ENCODE peak calls at places on chromosomes 11 and 22, in six cellular contexts. S, I, A, M, X and T are unnamed samples.
A peak's percentile ranks its signal among the peaks of the same experiment; 100 is the strongest.

GRCh38 chr11:130652671-130653335 is 204.4 kb downstream of the ADAMTS15 start:
- DNase-seq in S (peak; percentile 82), M (peak; percentile 39), X (no peak), A (no peak), I (peak; percentile 95), T (peak; percentile 70)

GRCh38 chr11:19777342-19778102 is 64.9 kb downstream of the NAV2 start:
- DNase-seq in I (no peak), M (no peak), A (no peak), S (peak; percentile 31), X (no peak), T (peak; percentile 60)

GRCh38 chr11:66559141-66559861 is 9.1 kb downstream of the CTSF start:
- DNase-seq in M (peak; percentile 33), S (no peak), X (no peak), I (no peak), A (no peak), T (peak; percentile 29)

GRCh38 chr11:61659413-61660196 is 20.6 kb upstream of the DAGLA start:
- DNase-seq in I (no peak), S (no peak), M (no peak), X (no peak), A (no peak), T (no peak)

GRCh38 chr11:110079726-110080125 is 13.5 kb upstream of the ZC3H12C start:
- DNase-seq in I (no peak), A (no peak), M (no peak), S (no peak), X (no peak), T (peak; percentile 47)

GRCh38 chr11:84289381-84289906 is 1003.3 kb upstream of the CCDC90B start:
- DNase-seq in M (no peak), S (peak; percentile 12), A (no peak), I (no peak), X (no peak), T (peak; percentile 47)

GRCh38 chr11:129853508-129854228 is 38.0 kb downstream of the TMEM45B start:
- DNase-seq in S (no peak), X (no peak), I (peak; percentile 91), M (peak; percentile 89), A (peak; percentile 52), T (peak; percentile 97)

GRCh38 chr11:59176330-59176729 is 4.4 kb downstream of the DTX4 start:
- DNase-seq in S (no peak), A (no peak), I (no peak), M (no peak), X (no peak), T (no peak)

GRCh38 chr11:67250059-67251043 is 15.9 kb upstream of the GRK2 start:
- DNase-seq in I (no peak), A (no peak), X (no peak), M (no peak), S (no peak), T (no peak)

DNA sequence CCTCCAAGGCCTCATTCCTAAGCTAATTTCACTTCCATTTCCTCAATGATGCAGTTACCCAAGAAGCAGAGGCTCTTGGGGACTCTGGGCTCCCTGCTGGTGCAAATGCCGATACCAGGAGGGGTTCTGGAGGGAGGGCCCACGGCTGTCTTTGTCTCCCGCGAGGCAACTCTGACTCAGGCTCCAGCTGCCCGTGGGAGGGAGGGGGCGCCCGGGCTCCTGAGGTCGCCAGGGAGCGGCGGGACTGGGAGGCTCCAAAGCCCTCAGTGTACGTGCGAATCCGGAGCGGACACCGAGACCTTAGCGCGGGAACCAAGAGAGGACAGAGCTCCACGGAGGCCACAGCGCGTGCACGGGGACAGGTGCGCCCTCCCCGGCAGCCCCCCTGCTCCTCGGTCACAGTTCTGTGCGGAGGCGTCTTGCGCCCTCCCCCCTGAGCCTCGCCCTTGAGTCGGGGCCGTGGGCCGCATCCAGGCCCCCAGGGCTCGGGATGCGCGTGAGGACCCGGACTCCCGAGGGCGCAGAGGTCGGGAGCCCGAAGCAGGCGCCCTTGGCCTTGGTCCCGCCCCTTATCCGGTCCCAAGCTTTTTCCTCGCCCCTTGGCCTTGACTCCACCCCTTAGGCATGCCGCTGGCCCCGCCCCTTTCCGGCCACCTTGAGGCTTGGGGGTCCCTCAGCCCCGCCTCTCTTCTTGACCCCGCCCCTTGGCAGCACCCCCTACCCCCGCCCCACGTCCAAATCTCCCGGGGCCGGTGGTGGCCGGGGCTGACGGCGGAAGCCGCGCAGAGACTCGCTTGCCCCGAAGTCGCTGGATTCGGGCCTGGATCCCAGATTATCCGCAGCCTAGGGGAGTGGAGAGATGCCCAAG is 4.7 kb upstream of the SHISA8 start:
- DNase-seq in A (peak; percentile 84), I (no peak), S (no peak), X (no peak), M (peak; percentile 70), T (peak; percentile 39)
- H3K4me3 ChIP-seq in A (peak overlapping the region; percentile 59), I (peak overlapping the region; percentile 6), S (peak overlapping the region; percentile 38), X (peak overlapping the region; percentile 31), M (peak overlapping the region; percentile 62), T (peak overlapping the region; percentile 41)

GRCh38 chr11:14259186-14259784 is 99.7 kb downstream of the RRAS2 start:
- DNase-seq in S (no peak), M (no peak), A (no peak), X (no peak), I (no peak), T (no peak)
- TF ChIP-seq CTCF in S (no peak), M (no peak), A (no peak), X (no peak), I (no peak), T (peak; percentile 12)

GRCh38 chr11:555500-556174 is 4.9 kb downstream of the LMNTD2 start:
- DNase-seq in X (no peak), I (no peak), M (no peak), S (no peak), A (no peak), T (no peak)
- H3K4me3 ChIP-seq in X (no peak overlapping the region), I (no peak overlapping the region), M (peak overlapping the region; percentile 51), S (peak overlapping the region; percentile 11), A (peak overlapping the region; percentile 66), T (no peak overlapping the region)

GRCh38 chr11:103883856-103884255 is 152.6 kb upstream of the DDI1 start:
- DNase-seq in X (no peak), I (no peak), S (no peak), A (no peak), M (no peak), T (no peak)

GRCh38 chr11:103883291-103883690 is 153.1 kb upstream of the DDI1 start:
- DNase-seq in X (no peak), M (no peak), A (no peak), S (no peak), I (no peak), T (no peak)

GRCh38 chr11:103881518-103882070 is 154.8 kb upstream of the DDI1 start:
- DNase-seq in S (no peak), I (no peak), M (no peak), X (no peak), A (no peak), T (no peak)

GRCh38 chr11:103878646-103879045 is 157.8 kb upstream of the DDI1 start:
- DNase-seq in X (no peak), S (no peak), A (no peak), M (no peak), I (no peak), T (no peak)

DNA sequence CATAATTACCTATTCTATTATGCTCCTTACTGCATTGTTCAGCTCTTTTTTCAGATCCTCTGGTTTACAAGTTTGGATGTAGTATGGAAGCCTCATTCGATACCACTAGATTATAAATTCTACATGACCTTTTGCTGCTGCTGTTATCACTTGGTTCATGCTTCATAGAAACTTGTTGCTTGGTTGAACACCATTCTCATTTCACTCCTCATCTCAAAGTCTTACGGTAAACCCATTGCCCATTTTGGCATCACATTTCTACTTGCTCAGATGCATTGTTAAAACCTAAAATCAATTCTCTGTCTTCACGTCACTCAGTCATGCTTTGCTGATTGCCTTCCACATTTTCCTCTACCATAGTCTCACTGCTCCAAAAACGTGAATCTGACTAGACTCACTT is 155.5 kb upstream of the DDI1 start:
- DNase-seq in M (no peak), S (no peak), A (no peak), I (no peak), X (no peak), T (no peak)
- TF ChIP-seq CTCF in M (no peak), S (no peak), A (no peak), I (no peak), X (no peak), T (no peak)

GRCh38 chr11:95254139-95254704 is 23.2 kb upstream of the SESN3 start:
- DNase-seq in A (peak; percentile 96), M (peak; percentile 73), X (peak; percentile 87), I (peak; percentile 93), S (peak; percentile 71), T (peak; percentile 95)
- H3K4me3 ChIP-seq in A (peak overlapping the region; percentile 45), M (no peak overlapping the region), X (peak overlapping the region; percentile 4), I (no peak overlapping the region), S (peak overlapping the region; percentile 6), T (no peak overlapping the region)

GRCh38 chr22:30948930-30949342 is 19.6 kb downstream of the MORC2 start:
- DNase-seq in I (no peak), S (no peak), A (no peak), M (no peak), X (no peak), T (no peak)

GRCh38 chr22:30947163-30947820 is 21.3 kb downstream of the MORC2 start:
- DNase-seq in S (no peak), A (no peak), I (no peak), X (no peak), M (no peak), T (peak; percentile 91)

GRCh38 chr22:30946354-30946753 is 22.2 kb downstream of the MORC2 start:
- DNase-seq in A (no peak), S (no peak), X (no peak), M (no peak), I (no peak), T (no peak)

GRCh38 chr22:30947821-30948454 is 20.6 kb downstream of the MORC2 start:
- DNase-seq in A (peak; percentile 44), I (no peak), S (peak; percentile 54), X (no peak), M (no peak), T (peak; percentile 71)

DNA sequence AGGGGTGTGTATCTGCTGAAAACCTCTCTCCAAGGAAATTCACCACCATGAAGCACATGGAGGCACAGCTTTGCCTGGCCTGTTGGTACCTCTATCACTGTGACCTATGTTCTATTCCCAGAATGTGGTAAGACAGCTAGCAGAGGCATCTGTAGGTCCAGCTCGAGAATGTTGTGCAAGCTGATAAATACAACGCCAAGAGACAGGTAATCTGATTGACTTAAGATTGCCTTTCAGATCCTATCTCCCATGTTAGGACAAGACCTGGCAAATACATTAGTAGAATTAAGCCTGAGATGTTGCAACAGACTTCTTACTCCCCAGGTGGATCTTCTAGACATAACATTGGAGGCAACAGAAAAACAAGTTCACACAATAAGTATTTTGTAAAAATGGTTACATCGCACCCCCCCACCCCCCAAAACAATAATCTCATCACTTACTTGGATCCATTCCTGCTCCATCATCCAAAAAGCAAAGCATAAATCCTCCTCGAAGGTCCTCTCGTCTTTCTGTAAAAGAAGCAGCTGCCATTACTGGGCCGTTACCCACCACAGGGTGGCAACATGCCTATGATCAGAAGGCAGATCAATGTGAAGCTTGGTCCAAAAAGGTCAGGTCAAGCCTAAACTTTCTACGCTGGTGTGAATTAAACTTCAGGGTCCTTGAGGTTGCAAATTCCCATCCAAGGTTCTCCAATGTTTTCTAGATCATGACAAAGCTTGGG is 18.5 kb downstream of the MORC2 start:
- DNase-seq in A (no peak), X (no peak), I (no peak), S (no peak), M (no peak), T (peak; percentile 72)
- TF ChIP-seq CTCF in A (peak; percentile 23), X (no peak), I (no peak), S (peak; percentile 12), M (no peak), T (peak; percentile 5)

GRCh38 chr22:44685384-44686056 is 16.5 kb upstream of the PRR5 start:
- DNase-seq in A (peak; percentile 64), I (peak; percentile 94), X (peak; percentile 78), S (no peak), M (peak; percentile 70), T (peak; percentile 99)
- H3K4me3 ChIP-seq in A (no peak overlapping the region), I (no peak overlapping the region), X (no peak overlapping the region), S (no peak overlapping the region), M (no peak overlapping the region), T (no peak overlapping the region)